ENCODE peak calls at places on chromosome 22, in nine cellular contexts. One of them, this sample, is unnamed.

GRCh38 chr22:25746012-25746373 is 4.0 kb downstream of the MYO18B start:
- DNase-seq in cardiac muscle cell: no peak
- DNase-seq in stimulated activated CD4-positive, alpha-beta T cell treated with anti-CD3 and anti-CD28 coated beads, TNF-alpha, amount 100 ng/mL, for 48 hours: no peak
- DNase-seq in C1 segment of cervical spinal cord: no peak
- DNase-seq in fibroblast of the conjunctiva: no peak
- DNase-seq in HFFc6: no peak
- DNase-seq in Caco-2: no peak
- DNase-seq in NCI-H510A treated with DMSO at 0.1 percent for 48 hours: no peak
- DNase-seq in psoas muscle: no peak
- DNase-seq in this sample: peak

GRCh38 chr22:33476716-33477115 is 418.5 kb upstream of the SYN3 start:
- DNase-seq in NCI-H510A treated with DMSO at 0.1 percent for 48 hours: no peak
- DNase-seq in fibroblast of the conjunctiva: no peak
- DNase-seq in stimulated activated CD4-positive, alpha-beta T cell treated with anti-CD3 and anti-CD28 coated beads, TNF-alpha, amount 100 ng/mL, for 48 hours: no peak
- DNase-seq in HFFc6: no peak
- DNase-seq in C1 segment of cervical spinal cord: no peak
- DNase-seq in Caco-2: no peak
- DNase-seq in psoas muscle: no peak
- DNase-seq in cardiac muscle cell: no peak
- DNase-seq in this sample: no peak

GRCh38 chr22:40560551-40560950 is 76.0 kb downstream of the MRTFA start:
- DNase-seq in C1 segment of cervical spinal cord: no peak
- DNase-seq in cardiac muscle cell: no peak
- DNase-seq in Caco-2: no peak
- DNase-seq in NCI-H510A treated with DMSO at 0.1 percent for 48 hours: no peak
- DNase-seq in HFFc6: peak
- DNase-seq in fibroblast of the conjunctiva: peak
- DNase-seq in stimulated activated CD4-positive, alpha-beta T cell treated with anti-CD3 and anti-CD28 coated beads, TNF-alpha, amount 100 ng/mL, for 48 hours: no peak
- DNase-seq in psoas muscle: no peak
- DNase-seq in this sample: peak

GRCh38 chr22:32158712-32159533 is at the start of gene C22orf42:
- DNase-seq in stimulated activated CD4-positive, alpha-beta T cell treated with anti-CD3 and anti-CD28 coated beads, TNF-alpha, amount 100 ng/mL, for 48 hours: no peak
- DNase-seq in fibroblast of the conjunctiva: no peak
- DNase-seq in Caco-2: no peak
- DNase-seq in HFFc6: no peak
- DNase-seq in cardiac muscle cell: no peak
- DNase-seq in C1 segment of cervical spinal cord: no peak
- DNase-seq in psoas muscle: no peak
- DNase-seq in NCI-H510A treated with DMSO at 0.1 percent for 48 hours: no peak
- DNase-seq in this sample: no peak

GRCh38 chr22:42344391-42344861 is 74.0 kb upstream of the TCF20 start:
- DNase-seq in psoas muscle: peak
- DNase-seq in fibroblast of the conjunctiva: no peak
- DNase-seq in HFFc6: no peak
- DNase-seq in cardiac muscle cell: no peak
- DNase-seq in stimulated activated CD4-positive, alpha-beta T cell treated with anti-CD3 and anti-CD28 coated beads, TNF-alpha, amount 100 ng/mL, for 48 hours: no peak
- DNase-seq in C1 segment of cervical spinal cord: peak
- DNase-seq in Caco-2: no peak
- DNase-seq in NCI-H510A treated with DMSO at 0.1 percent for 48 hours: peak
- DNase-seq in this sample: no peak

GRCh38 chr22:36741204-36741793 is 34.6 kb downstream of the IFT27 start:
- DNase-seq in fibroblast of the conjunctiva: no peak
- DNase-seq in stimulated activated CD4-positive, alpha-beta T cell treated with anti-CD3 and anti-CD28 coated beads, TNF-alpha, amount 100 ng/mL, for 48 hours: no peak
- DNase-seq in cardiac muscle cell: no peak
- DNase-seq in psoas muscle: no peak
- DNase-seq in NCI-H510A treated with DMSO at 0.1 percent for 48 hours: no peak
- DNase-seq in C1 segment of cervical spinal cord: no peak
- DNase-seq in HFFc6: no peak
- DNase-seq in Caco-2: peak
- DNase-seq in this sample: no peak

GRCh38 chr22:27501191-27501936 is 300.2 kb downstream of the MN1 start:
- DNase-seq in HFFc6: no peak
- DNase-seq in cardiac muscle cell: no peak
- DNase-seq in fibroblast of the conjunctiva: no peak
- DNase-seq in NCI-H510A treated with DMSO at 0.1 percent for 48 hours: no peak
- DNase-seq in psoas muscle: peak
- DNase-seq in C1 segment of cervical spinal cord: no peak
- DNase-seq in stimulated activated CD4-positive, alpha-beta T cell treated with anti-CD3 and anti-CD28 coated beads, TNF-alpha, amount 100 ng/mL, for 48 hours: no peak
- DNase-seq in Caco-2: no peak
- DNase-seq in this sample: no peak

GRCh38 chr22:27046126-27046525 is 388.7 kb downstream of the MIAT start:
- DNase-seq in NCI-H510A treated with DMSO at 0.1 percent for 48 hours: peak
- DNase-seq in psoas muscle: no peak
- DNase-seq in stimulated activated CD4-positive, alpha-beta T cell treated with anti-CD3 and anti-CD28 coated beads, TNF-alpha, amount 100 ng/mL, for 48 hours: no peak
- DNase-seq in C1 segment of cervical spinal cord: no peak
- DNase-seq in cardiac muscle cell: no peak
- DNase-seq in HFFc6: no peak
- DNase-seq in fibroblast of the conjunctiva: no peak
- DNase-seq in Caco-2: no peak
- DNase-seq in this sample: no peak

GRCh38 chr22:20295262-20296064 is 24.4 kb downstream of the DGCR6L start:
- DNase-seq in cardiac muscle cell: no peak
- DNase-seq in HFFc6: no peak
- DNase-seq in Caco-2: no peak
- DNase-seq in psoas muscle: no peak
- DNase-seq in C1 segment of cervical spinal cord: no peak
- DNase-seq in NCI-H510A treated with DMSO at 0.1 percent for 48 hours: no peak
- DNase-seq in fibroblast of the conjunctiva: no peak
- DNase-seq in stimulated activated CD4-positive, alpha-beta T cell treated with anti-CD3 and anti-CD28 coated beads, TNF-alpha, amount 100 ng/mL, for 48 hours: no peak
- DNase-seq in this sample: no peak

GRCh38 chr22:39132281-39132680 is 20.2 kb downstream of the CBX7 start:
- DNase-seq in HFFc6: no peak
- DNase-seq in cardiac muscle cell: no peak
- DNase-seq in stimulated activated CD4-positive, alpha-beta T cell treated with anti-CD3 and anti-CD28 coated beads, TNF-alpha, amount 100 ng/mL, for 48 hours: no peak
- DNase-seq in Caco-2: no peak
- DNase-seq in NCI-H510A treated with DMSO at 0.1 percent for 48 hours: no peak
- DNase-seq in psoas muscle: peak
- DNase-seq in fibroblast of the conjunctiva: no peak
- DNase-seq in C1 segment of cervical spinal cord: no peak
- DNase-seq in this sample: no peak

GRCh38 chr22:24938741-24939341 is 7.7 kb downstream of the LHFPL7 start:
- DNase-seq in psoas muscle: no peak
- DNase-seq in stimulated activated CD4-positive, alpha-beta T cell treated with anti-CD3 and anti-CD28 coated beads, TNF-alpha, amount 100 ng/mL, for 48 hours: no peak
- DNase-seq in C1 segment of cervical spinal cord: no peak
- DNase-seq in cardiac muscle cell: peak
- DNase-seq in fibroblast of the conjunctiva: no peak
- DNase-seq in HFFc6: peak
- DNase-seq in Caco-2: peak
- DNase-seq in NCI-H510A treated with DMSO at 0.1 percent for 48 hours: peak
- DNase-seq in this sample: peak

GRCh38 chr22:18968011-18968749 is 32.1 kb upstream of the PRODH start:
- DNase-seq in NCI-H510A treated with DMSO at 0.1 percent for 48 hours: no peak
- DNase-seq in cardiac muscle cell: peak
- DNase-seq in Caco-2: peak
- DNase-seq in stimulated activated CD4-positive, alpha-beta T cell treated with anti-CD3 and anti-CD28 coated beads, TNF-alpha, amount 100 ng/mL, for 48 hours: no peak
- DNase-seq in HFFc6: peak
- DNase-seq in psoas muscle: peak
- DNase-seq in C1 segment of cervical spinal cord: no peak
- DNase-seq in fibroblast of the conjunctiva: no peak
- DNase-seq in this sample: peak

GRCh38 chr22:22883090-22883727 is 4.4 kb upstream of the IGLL5 start:
- DNase-seq in stimulated activated CD4-positive, alpha-beta T cell treated with anti-CD3 and anti-CD28 coated beads, TNF-alpha, amount 100 ng/mL, for 48 hours: no peak
- DNase-seq in C1 segment of cervical spinal cord: no peak
- DNase-seq in Caco-2: no peak
- DNase-seq in NCI-H510A treated with DMSO at 0.1 percent for 48 hours: no peak
- DNase-seq in cardiac muscle cell: no peak
- DNase-seq in HFFc6: no peak
- DNase-seq in fibroblast of the conjunctiva: no peak
- DNase-seq in psoas muscle: no peak
- DNase-seq in this sample: no peak

GRCh38 chr22:20446383-20446970 is 8.9 kb upstream of the SCARF2 start:
- DNase-seq in C1 segment of cervical spinal cord: no peak
- DNase-seq in psoas muscle: peak
- DNase-seq in NCI-H510A treated with DMSO at 0.1 percent for 48 hours: no peak
- DNase-seq in HFFc6: no peak
- DNase-seq in cardiac muscle cell: no peak
- DNase-seq in stimulated activated CD4-positive, alpha-beta T cell treated with anti-CD3 and anti-CD28 coated beads, TNF-alpha, amount 100 ng/mL, for 48 hours: no peak
- DNase-seq in fibroblast of the conjunctiva: no peak
- DNase-seq in Caco-2: no peak
- DNase-seq in this sample: no peak

GRCh38 chr22:32602154-32602553 is 127.5 kb downstream of the FBXO7 start:
- DNase-seq in HFFc6: no peak
- DNase-seq in NCI-H510A treated with DMSO at 0.1 percent for 48 hours: no peak
- DNase-seq in stimulated activated CD4-positive, alpha-beta T cell treated with anti-CD3 and anti-CD28 coated beads, TNF-alpha, amount 100 ng/mL, for 48 hours: no peak
- DNase-seq in cardiac muscle cell: no peak
- DNase-seq in C1 segment of cervical spinal cord: no peak
- DNase-seq in fibroblast of the conjunctiva: no peak
- DNase-seq in psoas muscle: no peak
- DNase-seq in Caco-2: no peak
- DNase-seq in this sample: no peak

GRCh38 chr22:43378011-43378704 is 33.7 kb upstream of the MPPED1 start:
- DNase-seq in NCI-H510A treated with DMSO at 0.1 percent for 48 hours: peak
- DNase-seq in cardiac muscle cell: peak
- DNase-seq in HFFc6: no peak
- DNase-seq in Caco-2: no peak
- DNase-seq in psoas muscle: no peak
- DNase-seq in fibroblast of the conjunctiva: no peak
- DNase-seq in C1 segment of cervical spinal cord: no peak
- DNase-seq in stimulated activated CD4-positive, alpha-beta T cell treated with anti-CD3 and anti-CD28 coated beads, TNF-alpha, amount 100 ng/mL, for 48 hours: no peak
- DNase-seq in this sample: no peak

GRCh38 chr22:35629406-35630234 is 12.5 kb upstream of the MB start:
- DNase-seq in C1 segment of cervical spinal cord: no peak
- DNase-seq in fibroblast of the conjunctiva: peak
- DNase-seq in cardiac muscle cell: peak
- DNase-seq in HFFc6: peak
- DNase-seq in psoas muscle: peak
- DNase-seq in Caco-2: peak
- DNase-seq in NCI-H510A treated with DMSO at 0.1 percent for 48 hours: no peak
- DNase-seq in stimulated activated CD4-positive, alpha-beta T cell treated with anti-CD3 and anti-CD28 coated beads, TNF-alpha, amount 100 ng/mL, for 48 hours: no peak
- DNase-seq in this sample: peak

GRCh38 chr22:28425211-28425610 is 254.4 kb downstream of the TTC28 start:
- DNase-seq in C1 segment of cervical spinal cord: no peak
- DNase-seq in stimulated activated CD4-positive, alpha-beta T cell treated with anti-CD3 and anti-CD28 coated beads, TNF-alpha, amount 100 ng/mL, for 48 hours: no peak
- DNase-seq in Caco-2: no peak
- DNase-seq in HFFc6: no peak
- DNase-seq in NCI-H510A treated with DMSO at 0.1 percent for 48 hours: no peak
- DNase-seq in cardiac muscle cell: no peak
- DNase-seq in fibroblast of the conjunctiva: no peak
- DNase-seq in psoas muscle: no peak
- DNase-seq in this sample: no peak

GRCh38 chr22:42918500-42918899 is 61.4 kb upstream of the ARFGAP3 start:
- DNase-seq in NCI-H510A treated with DMSO at 0.1 percent for 48 hours: no peak
- DNase-seq in HFFc6: no peak
- DNase-seq in C1 segment of cervical spinal cord: no peak
- DNase-seq in fibroblast of the conjunctiva: no peak
- DNase-seq in psoas muscle: no peak
- DNase-seq in cardiac muscle cell: no peak
- DNase-seq in Caco-2: no peak
- DNase-seq in stimulated activated CD4-positive, alpha-beta T cell treated with anti-CD3 and anti-CD28 coated beads, TNF-alpha, amount 100 ng/mL, for 48 hours: no peak
- DNase-seq in this sample: no peak

GRCh38 chr22:17065433-17065832 is 19.4 kb upstream of the IL17RA start:
- DNase-seq in C1 segment of cervical spinal cord: no peak
- DNase-seq in NCI-H510A treated with DMSO at 0.1 percent for 48 hours: no peak
- DNase-seq in Caco-2: no peak
- DNase-seq in cardiac muscle cell: no peak
- DNase-seq in psoas muscle: peak
- DNase-seq in stimulated activated CD4-positive, alpha-beta T cell treated with anti-CD3 and anti-CD28 coated beads, TNF-alpha, amount 100 ng/mL, for 48 hours: no peak
- DNase-seq in HFFc6: no peak
- DNase-seq in fibroblast of the conjunctiva: no peak
- DNase-seq in this sample: no peak

GRCh38 chr22:42321908-42322561 is 51.6 kb upstream of the TCF20 start:
- DNase-seq in NCI-H510A treated with DMSO at 0.1 percent for 48 hours: no peak
- DNase-seq in stimulated activated CD4-positive, alpha-beta T cell treated with anti-CD3 and anti-CD28 coated beads, TNF-alpha, amount 100 ng/mL, for 48 hours: no peak
- DNase-seq in Caco-2: no peak
- DNase-seq in fibroblast of the conjunctiva: no peak
- DNase-seq in C1 segment of cervical spinal cord: no peak
- DNase-seq in cardiac muscle cell: peak
- DNase-seq in psoas muscle: no peak
- DNase-seq in HFFc6: no peak
- DNase-seq in this sample: no peak

GRCh38 chr22:35539910-35540599 is 576 bp upstream of the RASD2 start:
- DNase-seq in fibroblast of the conjunctiva: no peak
- DNase-seq in NCI-H510A treated with DMSO at 0.1 percent for 48 hours: no peak
- DNase-seq in C1 segment of cervical spinal cord: peak
- DNase-seq in HFFc6: no peak
- DNase-seq in cardiac muscle cell: peak
- DNase-seq in Caco-2: peak
- DNase-seq in stimulated activated CD4-positive, alpha-beta T cell treated with anti-CD3 and anti-CD28 coated beads, TNF-alpha, amount 100 ng/mL, for 48 hours: peak
- DNase-seq in psoas muscle: peak
- DNase-seq in this sample: no peak

GRCh38 chr22:24037851-24038765 is 27.0 kb downstream of the CABIN1 start:
- DNase-seq in fibroblast of the conjunctiva: no peak
- DNase-seq in psoas muscle: no peak
- DNase-seq in NCI-H510A treated with DMSO at 0.1 percent for 48 hours: no peak
- DNase-seq in C1 segment of cervical spinal cord: no peak
- DNase-seq in Caco-2: no peak
- DNase-seq in stimulated activated CD4-positive, alpha-beta T cell treated with anti-CD3 and anti-CD28 coated beads, TNF-alpha, amount 100 ng/mL, for 48 hours: no peak
- DNase-seq in cardiac muscle cell: no peak
- DNase-seq in HFFc6: no peak
- DNase-seq in this sample: no peak

GRCh38 chr22:33864723-33865130 is 55.5 kb downstream of the LARGE1 start:
- DNase-seq in psoas muscle: no peak
- DNase-seq in cardiac muscle cell: no peak
- DNase-seq in HFFc6: no peak
- DNase-seq in Caco-2: no peak
- DNase-seq in fibroblast of the conjunctiva: no peak
- DNase-seq in stimulated activated CD4-positive, alpha-beta T cell treated with anti-CD3 and anti-CD28 coated beads, TNF-alpha, amount 100 ng/mL, for 48 hours: no peak
- DNase-seq in NCI-H510A treated with DMSO at 0.1 percent for 48 hours: no peak
- DNase-seq in C1 segment of cervical spinal cord: no peak
- DNase-seq in this sample: no peak

GRCh38 chr22:32080904-32081303 is 37.8 kb downstream of the SLC5A1 start:
- DNase-seq in cardiac muscle cell: peak
- DNase-seq in NCI-H510A treated with DMSO at 0.1 percent for 48 hours: peak
- DNase-seq in psoas muscle: no peak
- DNase-seq in C1 segment of cervical spinal cord: no peak
- DNase-seq in stimulated activated CD4-positive, alpha-beta T cell treated with anti-CD3 and anti-CD28 coated beads, TNF-alpha, amount 100 ng/mL, for 48 hours: no peak
- DNase-seq in fibroblast of the conjunctiva: peak
- DNase-seq in HFFc6: peak
- DNase-seq in Caco-2: peak
- DNase-seq in this sample: peak

GRCh38 chr22:20247010-20247505 is 21.1 kb downstream of the RTN4R start:
- DNase-seq in Caco-2: no peak
- DNase-seq in cardiac muscle cell: peak
- DNase-seq in stimulated activated CD4-positive, alpha-beta T cell treated with anti-CD3 and anti-CD28 coated beads, TNF-alpha, amount 100 ng/mL, for 48 hours: no peak
- DNase-seq in fibroblast of the conjunctiva: no peak
- DNase-seq in psoas muscle: no peak
- DNase-seq in C1 segment of cervical spinal cord: no peak
- DNase-seq in HFFc6: peak
- DNase-seq in NCI-H510A treated with DMSO at 0.1 percent for 48 hours: no peak
- DNase-seq in this sample: no peak